ENCODE peak calls at places on chromosomes 1 and 21, in seven cellular contexts. One of them, this sample, is unnamed.

GRCh38 chr1:1599919-1600860 is at the start of gene FNDC10:
- DNase-seq in left ventricle myocardium inferior: no peak
- DNase-seq in Daoy: no peak
- DNase-seq in stomach: no peak
- DNase-seq in neural progenitor cell: peak
- DNase-seq in aorta: no peak
- DNase-seq in dorsolateral prefrontal cortex: no peak
- DNase-seq in this sample: no peak

GRCh38 chr1:33634806-33635205 is 162.4 kb downstream of the ZSCAN20 start:
- DNase-seq in stomach: peak
- DNase-seq in aorta: no peak
- DNase-seq in neural progenitor cell: peak
- DNase-seq in Daoy: peak
- DNase-seq in dorsolateral prefrontal cortex: no peak
- DNase-seq in left ventricle myocardium inferior: peak
- DNase-seq in this sample: peak

GRCh38 chr1:198125995-198126758 is 30.6 kb upstream of the NEK7 start:
- DNase-seq in dorsolateral prefrontal cortex: no peak
- DNase-seq in aorta: no peak
- DNase-seq in neural progenitor cell: no peak
- DNase-seq in Daoy: peak
- DNase-seq in stomach: no peak
- DNase-seq in left ventricle myocardium inferior: no peak
- DNase-seq in this sample: no peak

GRCh38 chr1:8004113-8004802 is 21.9 kb downstream of the ERRFI1 start:
- DNase-seq in Daoy: no peak
- DNase-seq in left ventricle myocardium inferior: peak
- DNase-seq in dorsolateral prefrontal cortex: peak
- DNase-seq in neural progenitor cell: peak
- DNase-seq in aorta: no peak
- DNase-seq in stomach: no peak
- DNase-seq in this sample: no peak

GRCh38 chr1:159279754-159280153 is 22.4 kb upstream of the FCER1A start:
- DNase-seq in dorsolateral prefrontal cortex: no peak
- DNase-seq in neural progenitor cell: no peak
- DNase-seq in stomach: no peak
- DNase-seq in aorta: no peak
- DNase-seq in left ventricle myocardium inferior: no peak
- DNase-seq in Daoy: peak
- DNase-seq in this sample: no peak

GRCh38 chr1:24341260-24341659 is 22.1 kb downstream of the GRHL3 start:
- DNase-seq in neural progenitor cell: no peak
- DNase-seq in aorta: no peak
- DNase-seq in Daoy: no peak
- DNase-seq in stomach: no peak
- DNase-seq in left ventricle myocardium inferior: no peak
- DNase-seq in dorsolateral prefrontal cortex: no peak
- DNase-seq in this sample: peak

GRCh38 chr1:219660666-219661463 is 48.0 kb upstream of the ZC3H11B start:
- DNase-seq in stomach: peak
- DNase-seq in left ventricle myocardium inferior: peak
- DNase-seq in dorsolateral prefrontal cortex: peak
- DNase-seq in neural progenitor cell: peak
- DNase-seq in Daoy: peak
- DNase-seq in aorta: peak
- DNase-seq in this sample: peak

GRCh38 chr1:164071288-164071687 is 487.7 kb upstream of the PBX1 start:
- DNase-seq in Daoy: no peak
- DNase-seq in left ventricle myocardium inferior: no peak
- DNase-seq in dorsolateral prefrontal cortex: no peak
- DNase-seq in aorta: no peak
- DNase-seq in stomach: no peak
- DNase-seq in neural progenitor cell: no peak
- DNase-seq in this sample: no peak

GRCh38 chr1:155598842-155599331 is 11.1 kb upstream of the MSTO1 start:
- DNase-seq in Daoy: no peak
- DNase-seq in stomach: no peak
- DNase-seq in left ventricle myocardium inferior: no peak
- DNase-seq in neural progenitor cell: peak
- DNase-seq in dorsolateral prefrontal cortex: peak
- DNase-seq in aorta: no peak
- DNase-seq in this sample: peak

GRCh38 chr21:40117236-40117635 is 250.0 kb downstream of the PCP4 start:
- DNase-seq in dorsolateral prefrontal cortex: no peak
- DNase-seq in left ventricle myocardium inferior: no peak
- DNase-seq in aorta: no peak
- DNase-seq in Daoy: no peak
- DNase-seq in stomach: no peak
- DNase-seq in neural progenitor cell: no peak
- DNase-seq in this sample: no peak

GRCh38 chr1:210715072-210715471 is 386.4 kb downstream of the HHAT start:
- DNase-seq in dorsolateral prefrontal cortex: peak
- DNase-seq in left ventricle myocardium inferior: no peak
- DNase-seq in aorta: no peak
- DNase-seq in Daoy: peak
- DNase-seq in neural progenitor cell: no peak
- DNase-seq in stomach: no peak
- DNase-seq in this sample: no peak

GRCh38 chr1:24267003-24267402 is 52.2 kb upstream of the GRHL3 start:
- DNase-seq in dorsolateral prefrontal cortex: no peak
- DNase-seq in aorta: no peak
- DNase-seq in stomach: no peak
- DNase-seq in Daoy: no peak
- DNase-seq in neural progenitor cell: no peak
- DNase-seq in left ventricle myocardium inferior: no peak
- DNase-seq in this sample: no peak

GRCh38 chr1:30660241-30660640 is 63.1 kb downstream of the MATN1 start:
- DNase-seq in left ventricle myocardium inferior: no peak
- DNase-seq in neural progenitor cell: no peak
- DNase-seq in aorta: no peak
- DNase-seq in stomach: no peak
- DNase-seq in Daoy: no peak
- DNase-seq in dorsolateral prefrontal cortex: no peak
- DNase-seq in this sample: no peak

GRCh38 chr21:27171704-27172103 is 204.8 kb upstream of the ADAMTS5 start:
- DNase-seq in aorta: no peak
- DNase-seq in Daoy: no peak
- DNase-seq in neural progenitor cell: no peak
- DNase-seq in stomach: no peak
- DNase-seq in dorsolateral prefrontal cortex: no peak
- DNase-seq in left ventricle myocardium inferior: no peak
- DNase-seq in this sample: no peak

GRCh38 chr1:25042331-25042730 is 112.3 kb upstream of the RUNX3 start:
- DNase-seq in stomach: no peak
- DNase-seq in left ventricle myocardium inferior: no peak
- DNase-seq in dorsolateral prefrontal cortex: no peak
- DNase-seq in neural progenitor cell: no peak
- DNase-seq in aorta: no peak
- DNase-seq in Daoy: no peak
- DNase-seq in this sample: no peak

GRCh38 chr1:230812568-230812967 is 55.8 kb downstream of the C1orf198 start:
- DNase-seq in Daoy: no peak
- DNase-seq in neural progenitor cell: no peak
- DNase-seq in left ventricle myocardium inferior: no peak
- DNase-seq in aorta: no peak
- DNase-seq in dorsolateral prefrontal cortex: no peak
- DNase-seq in stomach: no peak
- DNase-seq in this sample: no peak

GRCh38 chr1:234715252-234715945 is 105.4 kb upstream of the IRF2BP2 start:
- DNase-seq in neural progenitor cell: no peak
- DNase-seq in left ventricle myocardium inferior: no peak
- DNase-seq in stomach: no peak
- DNase-seq in dorsolateral prefrontal cortex: no peak
- DNase-seq in Daoy: no peak
- DNase-seq in aorta: peak
- DNase-seq in this sample: no peak

GRCh38 chr1:20932437-20932977 is 145.4 kb upstream of the HP1BP3 start:
- DNase-seq in left ventricle myocardium inferior: no peak
- DNase-seq in stomach: no peak
- DNase-seq in Daoy: no peak
- DNase-seq in neural progenitor cell: no peak
- DNase-seq in aorta: no peak
- DNase-seq in dorsolateral prefrontal cortex: no peak
- DNase-seq in this sample: no peak

GRCh38 chr1:241950390-241950789 is 7.2 kb upstream of the BECN2 start:
- DNase-seq in stomach: no peak
- DNase-seq in left ventricle myocardium inferior: no peak
- DNase-seq in neural progenitor cell: no peak
- DNase-seq in dorsolateral prefrontal cortex: no peak
- DNase-seq in aorta: no peak
- DNase-seq in Daoy: peak
- DNase-seq in this sample: no peak

This sample was measured in SK-N-DZ.